ENCODE peak calls at places on chromosomes 1 and 21, in nine cellular contexts. R is NCI-H146, M is B cell, D is neuronal stem cell, O is IMR-90, Q is cardiac fibroblast, J is Caki2, V is adrenal gland, E is iPS-NIHi11. X is an unnamed sample.
A peak's percentile ranks its signal among the peaks of the same experiment; 100 is the strongest.

GRCh38 chr1:200805719-200806118 is 67.0 kb downstream of the CAMSAP2 start:
- DNase-seq in R (no peak), O (no peak), J (no peak), V (no peak), Q (no peak), M (no peak), D (no peak), E (no peak), X (no peak)

GRCh38 chr1:230145953-230146476 is 79.0 kb downstream of the GALNT2 start:
- DNase-seq in V (no peak), J (no peak), E (no peak), O (no peak), Q (no peak), R (no peak), D (no peak), M (peak; percentile 61), X (no peak)

GRCh38 chr1:29105822-29106221 is 17.9 kb downstream of the TMEM200B start:
- DNase-seq in D (no peak), J (peak; percentile 73), V (no peak), M (no peak), E (no peak), Q (no peak), R (no peak), O (peak; percentile 15), X (no peak)

GRCh38 chr1:26360051-26360806 is 6.3 kb upstream of the CRYBG2 start:
- DNase-seq in V (no peak), M (peak; percentile 87), D (peak; percentile 50), J (no peak), O (no peak), R (peak; percentile 42), E (peak; percentile 76), Q (no peak), X (no peak)

GRCh38 chr1:32339363-32339978 is 3.4 kb upstream of the MARCKSL1 start:
- DNase-seq in Q (peak; percentile 78), J (no peak), O (peak; percentile 86), E (no peak), R (no peak), M (peak; percentile 48), V (no peak), D (no peak), X (no peak)

GRCh38 chr21:32524010-32524719 is 61.2 kb downstream of the TCP10L start:
- DNase-seq in V (peak; percentile 24), E (no peak), O (peak; percentile 83), J (peak; percentile 36), Q (peak; percentile 91), D (no peak), R (no peak), M (no peak), X (no peak)

GRCh38 chr1:17755120-17755519 is at the start of gene ACTL8:
- DNase-seq in R (no peak), O (no peak), J (no peak), M (no peak), D (no peak), V (no peak), Q (no peak), E (no peak), X (peak; percentile 20)

GRCh38 chr1:70659891-70660290 is 248.8 kb downstream of the CTH start:
- DNase-seq in D (no peak), Q (no peak), M (no peak), O (no peak), V (no peak), E (no peak), J (no peak), R (no peak), X (no peak)

GRCh38 chr1:19312782-19313635 is 883 bp downstream of the SLC66A1 start:
- DNase-seq in J (no peak), D (no peak), M (no peak), R (no peak), E (no peak), O (no peak), Q (no peak), V (no peak), X (no peak)

GRCh38 chr1:178037510-178038253 is 56.2 kb upstream of the RASAL2 start:
- DNase-seq in Q (peak; percentile 77), V (peak; percentile 90), E (peak; percentile 96), R (peak; percentile 92), M (no peak), D (peak; percentile 49), J (peak; percentile 84), O (peak; percentile 54), X (no peak)

GRCh38 chr1:31216016-31216415 is 23.7 kb downstream of the NKAIN1 start:
- DNase-seq in M (no peak), Q (peak; percentile 55), J (no peak), D (no peak), R (peak; percentile 57), O (peak; percentile 17), E (peak; percentile 42), V (peak; percentile 76), X (no peak)

GRCh38 chr1:9270290-9270900 is 22.3 kb upstream of the SPSB1 start:
- DNase-seq in E (peak; percentile 64), R (no peak), V (no peak), J (peak; percentile 47), D (no peak), M (no peak), O (no peak), Q (no peak), X (no peak)

GRCh38 chr1:225909477-225909876 is 14.6 kb downstream of the PYCR2 start:
- DNase-seq in R (no peak), Q (no peak), M (no peak), D (no peak), O (no peak), V (no peak), J (no peak), E (no peak), X (no peak)

GRCh38 chr21:45421071-45421845 is 16.3 kb downstream of the COL18A1 start:
- DNase-seq in E (no peak), M (no peak), J (peak; percentile 80), D (no peak), Q (no peak), V (peak; percentile 60), O (no peak), R (no peak), X (no peak)

GRCh38 chr1:197519741-197520334 is 251.8 kb downstream of the CRB1 start:
- DNase-seq in E (peak; percentile 31), V (no peak), J (peak; percentile 14), M (no peak), O (peak; percentile 12), D (no peak), Q (peak; percentile 44), R (no peak), X (no peak)

GRCh38 chr1:65773391-65773790 is 19.3 kb upstream of the PDE4B start:
- DNase-seq in Q (peak; percentile 24), J (no peak), R (no peak), V (no peak), M (no peak), D (no peak), O (peak; percentile 31), E (no peak), X (no peak)

GRCh38 chr1:37495875-37496274 is 18.7 kb downstream of the MEAF6 start:
- DNase-seq in R (no peak), Q (no peak), O (no peak), J (no peak), M (no peak), E (no peak), D (no peak), V (no peak), X (no peak)

GRCh38 chr21:33019516-33019884 is 6.2 kb upstream of the OLIG2 start:
- DNase-seq in R (no peak), E (no peak), J (no peak), M (no peak), V (no peak), O (no peak), D (no peak), Q (no peak), X (no peak)

GRCh38 chr1:5744911-5745431 is 247.3 kb downstream of the NPHP4 start:
- DNase-seq in R (no peak), Q (no peak), E (peak; percentile 47), M (no peak), J (no peak), V (peak; percentile 16), D (peak; percentile 45), O (no peak), X (no peak)

GRCh38 chr1:240031009-240031408 is 60.7 kb upstream of the FMN2 start:
- DNase-seq in R (no peak), D (no peak), V (peak; percentile 7), O (peak; percentile 97), J (peak; percentile 86), Q (peak; percentile 95), M (no peak), E (no peak), X (no peak)

GRCh38 chr1:229114315-229114714 is 156.6 kb upstream of the RAB4A start:
- DNase-seq in J (no peak), D (no peak), Q (no peak), R (no peak), M (no peak), E (no peak), V (peak; percentile 67), O (no peak), X (no peak)

GRCh38 chr1:51516639-51517158 is 2.4 kb downstream of the EPS15 start:
- DNase-seq in D (no peak), J (no peak), O (peak; percentile 13), E (no peak), R (no peak), Q (peak; percentile 46), M (no peak), V (no peak), X (no peak)

X was measured in DND-41.